ENCODE peak calls at places on chromosomes 4 and X, in nine cellular contexts. X is suprapubic skin, R is GM12878, B is breast epithelium, A is stomach, P is body of pancreas, H is heart left ventricle, V is spleen, Q is HCT116. T is an unnamed sample. For H3K9me3, the result is how much of the 10 kb centered on the place peaks cover.

GRCh38 chr4:101197350-101197749 is 150.0 kb downstream of the PPP3CA start:
- DNase-seq in V (no peak), R (no peak), Q (no peak), P (no peak), X (no peak), H (no peak), B (no peak), A (no peak), T (no peak)

GRCh38 chrX:146456058-146456457 is 353.5 kb upstream of the CXorf51B start:
- DNase-seq in V (no peak), H (no peak), A (no peak), P (no peak), Q (no peak), R (no peak), B (no peak), X (no peak), T (no peak)

GRCh38 chr4:162392938-162393337 is 229.1 kb upstream of the FSTL5 start:
- DNase-seq in H (no peak), A (no peak), Q (no peak), V (no peak), X (no peak), B (no peak), P (no peak), R (no peak), T (no peak)

GRCh38 chr4:165369522-165369921 is 9.3 kb upstream of the CPE start:
- DNase-seq in A (no peak), V (no peak), X (no peak), Q (no peak), R (no peak), P (no peak), B (no peak), H (no peak), T (no peak)

GRCh38 chr4:154314248-154314647 is 177.4 kb downstream of the DCHS2 start:
- DNase-seq in V (no peak), R (no peak), B (no peak), P (peak), X (no peak), Q (peak), H (no peak), A (no peak), T (no peak)

GRCh38 chr4:67292045-67292444 is 253.3 kb downstream of the CENPC start:
- DNase-seq in Q (no peak), X (no peak), B (no peak), P (no peak), H (no peak), R (no peak), V (no peak), A (no peak), T (no peak)

GRCh38 chrX:154436597-154437397 is at the start of gene GDI1:
- DNase-seq in H (peak), Q (no peak), V (peak), R (no peak), B (no peak), A (peak), P (peak), X (no peak), T (no peak)

GRCh38 chr4:75950416-75950815 is 9.6 kb upstream of the NAAA start:
- DNase-seq in B (no peak), H (no peak), A (no peak), Q (no peak), R (no peak), P (no peak), V (no peak), X (no peak), T (no peak)

GRCh38 chrX:107738272-107738671 is 37.3 kb downstream of the TSC22D3 start:
- DNase-seq in B (no peak), H (peak), P (no peak), V (peak), A (no peak), X (no peak), Q (no peak), R (no peak), T (no peak)

GRCh38 chr4:93182722-93183121 is 645.8 kb upstream of the ATOH1 start:
- DNase-seq in P (no peak), H (no peak), X (no peak), V (no peak), A (peak), Q (no peak), B (no peak), R (no peak), T (no peak)

GRCh38 chr4:8775751-8776355 is 95.8 kb downstream of the HMX1 start:
- DNase-seq in R (no peak), P (no peak), A (no peak), H (peak), V (peak), X (no peak), Q (no peak), B (no peak), T (no peak)

GRCh38 chr4:8777320-8778196 is 94.1 kb downstream of the HMX1 start:
- DNase-seq in H (peak), X (no peak), Q (no peak), V (peak), B (no peak), P (no peak), A (no peak), R (no peak), T (no peak)

GRCh38 chr4:8775121-8775520 is 96.5 kb downstream of the HMX1 start:
- DNase-seq in P (no peak), A (no peak), V (peak), X (no peak), Q (no peak), H (peak), B (no peak), R (no peak), T (no peak)

GRCh38 chr4:8778301-8778700 is 93.3 kb downstream of the HMX1 start:
- DNase-seq in V (peak), X (no peak), Q (no peak), H (peak), P (no peak), B (no peak), A (no peak), R (no peak), T (no peak)

GRCh38 chr4:8776366-8776765 is 95.3 kb downstream of the HMX1 start:
- DNase-seq in R (no peak), A (no peak), V (peak), H (peak), X (no peak), P (no peak), B (no peak), Q (no peak), T (no peak)
- H3K9me3 ChIP-seq in R (under half), A (under half), V (under half), H (under half), X (under half), P (under half), B (under half), Q (under half), T (under half)

GRCh38 chr4:102715057-102715456 is 45.7 kb downstream of the MANBA start:
- DNase-seq in B (no peak), H (no peak), P (no peak), X (no peak), R (no peak), Q (no peak), V (no peak), A (no peak), T (no peak)
- TF ChIP-seq CTCF in B (no peak), H (no peak), P (no peak), X (no peak), R (peak), Q (peak), V (no peak), A (no peak), T (no peak)

GRCh38 chrX:10155137-10155536 is 1.6 kb upstream of the CLCN4 start:
- DNase-seq in Q (no peak), X (no peak), A (no peak), P (no peak), V (no peak), H (no peak), B (no peak), R (no peak), T (no peak)

GRCh38 chrX:10158279-10158939 is 1.6 kb downstream of the CLCN4 start:
- DNase-seq in V (peak), X (no peak), A (no peak), B (no peak), Q (no peak), H (no peak), P (no peak), R (no peak), T (no peak)

GRCh38 chrX:10156199-10157031 is at the start of gene CLCN4:
- DNase-seq in X (no peak), R (no peak), H (peak), V (peak), P (peak), Q (peak), A (peak), B (no peak), T (peak)

GRCh38 chrX:10157545-10157944 is 770 bp downstream of the CLCN4 start:
- DNase-seq in R (no peak), P (no peak), Q (no peak), B (no peak), V (no peak), H (no peak), X (no peak), A (no peak), T (no peak)

GRCh38 chrX:10157032-10157341 is 212 bp downstream of the CLCN4 start:
- DNase-seq in H (no peak), A (no peak), B (no peak), Q (no peak), P (no peak), X (no peak), V (no peak), R (no peak), T (no peak)
- TF ChIP-seq POLR2A in H (no peak), A (no peak), B (no peak), Q (no peak), P (peak), X (no peak), V (no peak), R (no peak), T (peak)

DNA sequence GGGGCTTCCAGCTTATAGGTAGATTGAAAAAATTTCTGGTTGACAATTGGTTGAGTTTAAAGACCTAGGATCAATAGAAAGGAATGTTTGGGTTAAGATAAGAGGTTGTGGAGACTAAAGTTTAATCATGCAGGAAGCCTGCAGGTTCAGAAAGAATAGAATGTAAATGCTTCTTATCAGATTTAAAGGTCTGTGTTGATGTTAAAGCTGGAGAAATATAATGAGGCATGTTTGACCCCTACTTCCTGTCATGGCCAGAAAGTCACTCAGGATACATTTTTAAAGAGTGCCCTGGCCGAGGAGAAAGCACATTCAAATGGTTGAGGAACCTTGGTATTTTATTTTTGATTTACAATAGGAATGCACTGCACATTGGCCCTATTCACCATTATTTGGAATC is 3.9 kb upstream of the RRAGB start:
- DNase-seq in B (no peak), X (no peak), V (no peak), H (no peak), A (no peak), R (no peak), Q (no peak), P (no peak), T (no peak)
- H3K9me3 ChIP-seq in B (under half), X (under half), V (under half), H (under half), A (under half), R (under half), Q (under half), P (under half), T (under half)

T was measured in gastrocnemius medialis.